ENCODE peak calls at places on chromosomes 16 and 17, in four cellular contexts. One of them, this sample, is unnamed.

GRCh38 chr16:720507-720989 is 398 bp upstream of the ANTKMT start:
- DNase-seq in HepG2: no peak
- DNase-seq in GM12878: no peak
- DNase-seq in K562: peak; percentile 91
- DNase-seq in this sample: no peak

GRCh38 chr17:77736207-77736600 is 222.3 kb upstream of the TNRC6C start:
- DNase-seq in K562: no peak
- DNase-seq in HepG2: no peak
- DNase-seq in GM12878: no peak
- DNase-seq in this sample: no peak

GRCh38 chr16:50360779-50361178 is 8.0 kb downstream of the BRD7 start:
- DNase-seq in HepG2: no peak
- DNase-seq in GM12878: no peak
- DNase-seq in K562: no peak
- DNase-seq in this sample: no peak

GRCh38 chr16:11698271-11698689 is 30.0 kb downstream of the SNN start:
- DNase-seq in GM12878: no peak
- DNase-seq in K562: no peak
- DNase-seq in HepG2: no peak
- DNase-seq in this sample: no peak

GRCh38 chr17:48064638-48065037 is 16.5 kb downstream of the NFE2L1 start:
- DNase-seq in K562: no peak
- DNase-seq in GM12878: no peak
- DNase-seq in HepG2: peak; percentile 33
- DNase-seq in this sample: no peak

GRCh38 chr17:36149296-36149820 is 27.1 kb downstream of the TBC1D3B start:
- DNase-seq in K562: peak; percentile 30
- DNase-seq in HepG2: no peak
- DNase-seq in GM12878: no peak
- DNase-seq in this sample: no peak

GRCh38 chr17:67323445-67323844 is 42.9 kb downstream of the PSMD12 start:
- DNase-seq in K562: no peak
- DNase-seq in HepG2: no peak
- DNase-seq in GM12878: no peak
- DNase-seq in this sample: no peak

GRCh38 chr17:14843086-14843795 is 421.9 kb downstream of the PMP22 start:
- DNase-seq in HepG2: no peak
- DNase-seq in K562: no peak
- DNase-seq in GM12878: no peak
- DNase-seq in this sample: no peak

GRCh38 chr16:715448-716249 is 731 bp downstream of the METRN start:
- DNase-seq in GM12878: no peak
- DNase-seq in HepG2: no peak
- DNase-seq in K562: peak; percentile 70
- DNase-seq in this sample: no peak

GRCh38 chr16:11857161-11857560 is 5.8 kb upstream of the RSL1D1 start:
- DNase-seq in K562: no peak
- DNase-seq in HepG2: no peak
- DNase-seq in GM12878: no peak
- DNase-seq in this sample: no peak

GRCh38 chr17:57557793-57558681 is 187.1 kb downstream of the CCDC182 start:
- DNase-seq in K562: no peak
- DNase-seq in GM12878: no peak
- DNase-seq in HepG2: no peak
- DNase-seq in this sample: no peak

GRCh38 chr17:82299452-82299851 is 18.0 kb downstream of the CD7 start:
- DNase-seq in GM12878: no peak
- DNase-seq in HepG2: no peak
- DNase-seq in K562: no peak
- DNase-seq in this sample: no peak

GRCh38 chr16:89546781-89547180 is 13.7 kb upstream of the RPL13 start:
- DNase-seq in HepG2: no peak
- DNase-seq in K562: no peak
- DNase-seq in GM12878: no peak
- DNase-seq in this sample: no peak

GRCh38 chr16:1317479-1318267 is 8.2 kb downstream of the UBE2I start:
- DNase-seq in HepG2: no peak
- DNase-seq in GM12878: no peak
- DNase-seq in K562: no peak
- DNase-seq in this sample: no peak

GRCh38 chr17:75695830-75696271 is 25.4 kb upstream of the ITGB4 start:
- DNase-seq in K562: no peak
- DNase-seq in GM12878: no peak
- DNase-seq in HepG2: no peak
- DNase-seq in this sample: no peak

GRCh38 chr16:86968866-86969265 is 348.3 kb downstream of the C16orf95 start:
- DNase-seq in GM12878: no peak
- DNase-seq in HepG2: no peak
- DNase-seq in K562: no peak
- DNase-seq in this sample: no peak

GRCh38 chr17:73099504-73099903 is 7.0 kb upstream of the SLC39A11 start:
- DNase-seq in K562: peak; percentile 8
- DNase-seq in GM12878: no peak
- DNase-seq in HepG2: no peak
- DNase-seq in this sample: no peak

GRCh38 chr16:29702307-29702706 is 23.3 kb downstream of the QPRT start:
- DNase-seq in HepG2: no peak
- DNase-seq in K562: no peak
- DNase-seq in GM12878: peak; percentile 35
- DNase-seq in this sample: no peak

GRCh38 chr17:35084987-35085386 is 21.5 kb upstream of the RFFL start:
- DNase-seq in GM12878: no peak
- DNase-seq in HepG2: no peak
- DNase-seq in K562: peak; percentile 55
- DNase-seq in this sample: no peak

GRCh38 chr16:21663889-21664647 is at the start of gene OTOA:
- DNase-seq in GM12878: no peak
- DNase-seq in HepG2: no peak
- DNase-seq in K562: no peak
- DNase-seq in this sample: peak; percentile 29

GRCh38 chr16:11597268-11597690 is 10.6 kb upstream of the LITAF start:
- DNase-seq in HepG2: no peak
- DNase-seq in GM12878: no peak
- DNase-seq in K562: peak; percentile 26
- DNase-seq in this sample: no peak

GRCh38 chr17:57874434-57875108 is 24.7 kb upstream of the MRPS23 start:
- DNase-seq in HepG2: no peak
- DNase-seq in K562: no peak
- DNase-seq in GM12878: no peak
- DNase-seq in this sample: peak; percentile 83

GRCh38 chr16:51306116-51306515 is 155.0 kb upstream of the SALL1 start:
- DNase-seq in GM12878: no peak
- DNase-seq in HepG2: no peak
- DNase-seq in K562: no peak
- DNase-seq in this sample: no peak

GRCh38 chr17:78381601-78382168 is 3.2 kb downstream of the PGS1 start:
- DNase-seq in K562: peak; percentile 82
- DNase-seq in HepG2: no peak
- DNase-seq in GM12878: no peak
- DNase-seq in this sample: no peak

GRCh38 chr17:64736804-64737492 is 74.8 kb upstream of the SMURF2 start:
- DNase-seq in HepG2: peak; percentile 51
- DNase-seq in GM12878: no peak
- DNase-seq in K562: peak; percentile 51
- DNase-seq in this sample: no peak

GRCh38 chr17:5584971-5585794 is 874 bp upstream of the NLRP1 start:
- DNase-seq in K562: no peak
- DNase-seq in GM12878: no peak
- DNase-seq in HepG2: no peak
- DNase-seq in this sample: no peak

GRCh38 chr16:21626659-21627277 is 25.6 kb downstream of the IGSF6 start:
- DNase-seq in HepG2: peak; percentile 83
- DNase-seq in GM12878: no peak
- DNase-seq in K562: no peak
- DNase-seq in this sample: no peak

GRCh38 chr17:80967404-80967872 is 24.2 kb upstream of the CHMP6 start:
- DNase-seq in GM12878: no peak
- DNase-seq in K562: no peak
- DNase-seq in HepG2: no peak
- DNase-seq in this sample: no peak
- TF ChIP-seq CHD2 in GM12878: no peak
- TF ChIP-seq CHD2 in K562: no peak
- TF ChIP-seq CHD2 in HepG2: no peak
- TF ChIP-seq CHD2 in this sample: no peak

DNA sequence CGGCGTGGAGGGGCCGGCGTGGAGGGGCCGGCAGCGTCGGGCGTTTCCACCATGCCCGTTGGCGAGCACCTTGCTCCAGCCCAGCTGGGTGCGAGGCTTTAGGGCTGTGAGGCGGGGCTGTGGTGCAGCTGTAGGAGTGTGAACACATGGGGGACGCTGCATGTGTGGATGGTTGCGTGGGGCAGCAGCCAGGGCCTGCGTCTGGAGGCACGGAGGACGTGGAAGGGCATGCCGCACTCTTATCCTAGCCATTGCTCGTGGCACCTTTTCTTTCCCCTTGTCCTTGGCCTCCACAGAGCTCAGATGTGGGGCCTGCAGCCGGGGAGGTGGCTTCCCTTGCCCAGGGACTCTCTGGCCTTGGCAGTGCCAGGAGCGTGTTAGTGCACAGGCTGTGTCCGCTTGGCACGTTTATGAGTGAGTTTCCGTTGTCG is 47.8 kb downstream of the PDPK1 start:
- DNase-seq in K562: no peak
- DNase-seq in GM12878: no peak
- DNase-seq in HepG2: no peak
- DNase-seq in this sample: no peak
- TF ChIP-seq ATF2 in K562: no peak
- TF ChIP-seq ATF2 in GM12878: no peak
- TF ChIP-seq ATF2 in HepG2: no peak
- TF ChIP-seq ATF2 in this sample: no peak

DNA sequence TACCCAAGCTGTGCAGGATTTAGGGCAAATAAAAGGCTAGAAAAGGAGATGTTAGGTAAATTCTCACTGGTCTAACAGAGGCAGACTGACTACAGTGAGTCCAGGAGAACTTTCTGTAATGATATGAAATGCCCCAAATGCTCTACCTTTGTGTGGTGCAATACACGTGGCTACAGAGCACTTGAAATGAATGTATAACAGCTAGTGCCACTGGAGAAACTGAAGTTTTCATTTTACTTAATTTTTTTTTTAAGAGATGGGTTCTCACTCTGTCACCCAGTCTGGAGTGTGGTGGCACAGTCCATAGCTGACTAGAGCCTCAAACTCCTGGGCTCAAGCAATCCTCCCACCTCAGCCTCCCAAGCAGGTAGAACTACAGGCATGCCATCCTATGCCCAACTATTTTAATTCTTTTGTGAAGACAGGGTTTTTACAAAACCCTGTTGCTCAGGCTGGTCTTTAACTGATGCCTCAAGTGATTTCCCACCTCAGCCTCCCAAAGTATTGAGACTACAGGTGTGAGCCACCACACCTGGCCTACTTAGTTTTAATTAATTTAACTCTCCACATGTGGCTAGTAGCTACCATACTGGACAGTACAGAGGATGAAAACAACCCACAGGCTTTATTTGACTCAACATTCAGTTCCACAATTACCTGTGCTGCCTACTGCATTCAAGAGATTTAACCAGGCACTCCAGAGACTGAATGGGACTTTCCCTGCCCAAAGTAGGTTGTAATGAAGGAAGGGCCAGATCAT is 84.8 kb upstream of the PLEKHM1 start:
- DNase-seq in GM12878: peak; percentile 73
- DNase-seq in K562: no peak
- DNase-seq in HepG2: no peak
- DNase-seq in this sample: no peak
- TF ChIP-seq CHD2 in GM12878: no peak
- TF ChIP-seq CHD2 in K562: no peak
- TF ChIP-seq CHD2 in HepG2: no peak
- TF ChIP-seq CHD2 in this sample: no peak

GRCh38 chr16:23505180-23505665 is 5.1 kb downstream of the GGA2 start:
- DNase-seq in HepG2: no peak
- DNase-seq in GM12878: no peak
- DNase-seq in K562: no peak
- DNase-seq in this sample: no peak

GRCh38 chr16:23504076-23504452 is 6.2 kb downstream of the GGA2 start:
- DNase-seq in K562: no peak
- DNase-seq in HepG2: no peak
- DNase-seq in GM12878: no peak
- DNase-seq in this sample: no peak

GRCh38 chr16:23506606-23506994 is 3.7 kb downstream of the GGA2 start:
- DNase-seq in HepG2: no peak
- DNase-seq in K562: no peak
- DNase-seq in GM12878: no peak
- DNase-seq in this sample: no peak

GRCh38 chr16:23504453-23505179 is 5.7 kb downstream of the GGA2 start:
- DNase-seq in K562: peak; percentile 70
- DNase-seq in GM12878: peak; percentile 77
- DNase-seq in HepG2: peak; percentile 58
- DNase-seq in this sample: no peak

DNA sequence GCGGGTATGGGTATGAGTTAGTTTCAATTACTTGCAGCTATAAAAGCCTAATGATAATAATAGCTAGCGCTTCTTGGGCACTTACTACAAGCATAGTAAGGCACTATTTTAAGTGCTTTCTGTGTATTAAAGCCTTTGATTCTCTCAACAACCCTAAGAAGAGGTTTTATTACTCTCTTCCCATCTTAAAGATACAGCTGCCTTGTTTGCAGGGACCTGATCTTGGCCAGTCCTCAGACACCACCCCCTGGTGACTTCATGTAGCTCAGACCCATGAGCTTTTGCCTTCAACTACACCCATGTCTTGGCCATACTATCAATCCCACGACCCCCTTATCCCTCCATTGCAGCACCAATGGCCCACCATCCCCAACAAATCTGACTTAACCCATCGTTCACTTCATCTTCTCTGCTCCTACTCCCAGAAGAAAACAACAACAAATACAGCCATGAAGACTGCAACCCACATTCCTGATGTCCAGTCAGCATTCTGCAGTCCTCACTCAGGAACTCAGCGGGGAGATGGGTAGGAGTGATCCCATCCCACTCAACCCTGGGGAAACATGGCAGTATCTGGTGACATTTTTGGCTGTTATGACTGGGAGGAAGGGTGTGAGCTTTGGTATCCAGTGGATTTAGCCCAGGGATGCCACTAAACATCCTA is 4.2 kb downstream of the GGA2 start:
- DNase-seq in K562: peak; percentile 38
- DNase-seq in HepG2: no peak
- DNase-seq in GM12878: no peak
- DNase-seq in this sample: no peak
- TF ChIP-seq ATF2 in K562: no peak
- TF ChIP-seq ATF2 in HepG2: no peak
- TF ChIP-seq ATF2 in GM12878: no peak
- TF ChIP-seq ATF2 in this sample: no peak

DNA sequence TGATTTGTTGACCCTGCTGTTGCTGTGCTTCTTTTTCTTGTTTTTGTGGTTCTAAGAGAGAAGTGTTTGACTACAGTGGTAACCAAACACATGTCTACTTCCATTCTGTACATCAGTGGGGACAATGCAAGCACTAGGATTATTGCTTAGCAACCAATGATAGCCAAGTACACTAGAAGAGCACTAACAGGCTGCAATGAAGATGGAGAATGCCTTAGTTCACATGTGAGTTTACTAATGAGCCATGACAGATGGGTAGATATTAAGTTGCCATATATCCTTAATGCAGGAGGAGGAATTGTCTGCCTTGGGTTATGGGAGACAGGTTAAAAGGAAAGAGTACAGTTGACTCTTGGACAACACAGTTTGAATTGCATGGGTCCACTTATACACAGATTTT is 8.3 kb downstream of the EFCAB5 start:
- DNase-seq in GM12878: no peak
- DNase-seq in K562: no peak
- DNase-seq in HepG2: no peak
- DNase-seq in this sample: no peak
- TF ChIP-seq CHD2 in GM12878: no peak
- TF ChIP-seq CHD2 in K562: no peak
- TF ChIP-seq CHD2 in HepG2: no peak
- TF ChIP-seq CHD2 in this sample: no peak

This sample was measured in H1.